ENCODE peak calls at places on chromosomes 13 and 19, in ten cellular contexts. T is keratinocyte; H is right atrium auricular region; J is SJSA1; G is transverse colon; F is mammary epithelial cell; I is effector memory CD4-positive, alpha-beta T cell; O is Peyer's patch; Q is left ventricle myocardium inferior; U is right cardiac atrium. A is an unnamed sample.

GRCh38 chr13:64884976-64885375 is 2345.2 kb downstream of the PCDH9 start:
- DNase-seq in Q (no peak), T (no peak), H (no peak), G (no peak), O (no peak), U (no peak), J (no peak), I (no peak), F (no peak), A (no peak)

GRCh38 chr19:46408611-46409039 is 4.7 kb downstream of the CCDC8 start:
- DNase-seq in G (peak), H (peak), F (no peak), O (peak), T (no peak), I (no peak), J (no peak), Q (peak), U (peak), A (no peak)

GRCh38 chr13:94369862-94370491 is 109.5 kb downstream of the DCT start:
- DNase-seq in I (no peak), Q (no peak), F (no peak), H (no peak), G (peak), U (peak), O (no peak), T (no peak), J (no peak), A (peak)

GRCh38 chr13:76917096-76917495 is 30.9 kb upstream of the KCTD12 start:
- DNase-seq in T (no peak), H (no peak), I (no peak), O (no peak), Q (no peak), F (no peak), U (no peak), G (no peak), J (no peak), A (no peak)

GRCh38 chr19:35713904-35714440 is 3.8 kb upstream of the KMT2B start:
- DNase-seq in G (no peak), J (no peak), O (peak), Q (no peak), U (no peak), T (no peak), I (no peak), H (no peak), F (no peak), A (no peak)

GRCh38 chr13:33633701-33634525 is 184.0 kb upstream of the RFC3 start:
- DNase-seq in J (no peak), Q (no peak), H (no peak), O (no peak), T (peak), G (no peak), U (no peak), F (peak), I (no peak), A (no peak)

GRCh38 chr19:40583283-40583682 is 6.6 kb downstream of the SHKBP1 start:
- DNase-seq in F (no peak), G (no peak), I (no peak), O (no peak), T (no peak), J (no peak), H (no peak), U (no peak), Q (no peak), A (no peak)

GRCh38 chr19:41223431-41224234 is 4.6 kb downstream of the AXL start:
- DNase-seq in O (no peak), U (peak), T (peak), G (no peak), J (peak), F (peak), H (no peak), I (no peak), Q (no peak), A (no peak)

GRCh38 chr13:36965767-36966166 is 33.4 kb downstream of the ALG5 start:
- DNase-seq in J (peak), H (no peak), I (no peak), T (peak), Q (no peak), O (no peak), F (peak), G (no peak), U (no peak), A (peak)

GRCh38 chr19:48290341-48290922 is 20.6 kb downstream of the ZNF114 start:
- DNase-seq in O (no peak), F (no peak), I (no peak), G (no peak), U (peak), Q (no peak), J (peak), T (no peak), H (no peak), A (no peak)

GRCh38 chr13:98174321-98174720 is 2.7 kb downstream of the RNF113B start:
- DNase-seq in O (no peak), I (no peak), J (no peak), H (no peak), G (no peak), Q (no peak), T (no peak), U (no peak), F (no peak), A (no peak)
- H3K4me3 ChIP-seq in O (no peak), I (no peak), J (no peak), H (no peak), G (no peak), Q (no peak), T (no peak), U (no peak), F (no peak), A (peak)

DNA sequence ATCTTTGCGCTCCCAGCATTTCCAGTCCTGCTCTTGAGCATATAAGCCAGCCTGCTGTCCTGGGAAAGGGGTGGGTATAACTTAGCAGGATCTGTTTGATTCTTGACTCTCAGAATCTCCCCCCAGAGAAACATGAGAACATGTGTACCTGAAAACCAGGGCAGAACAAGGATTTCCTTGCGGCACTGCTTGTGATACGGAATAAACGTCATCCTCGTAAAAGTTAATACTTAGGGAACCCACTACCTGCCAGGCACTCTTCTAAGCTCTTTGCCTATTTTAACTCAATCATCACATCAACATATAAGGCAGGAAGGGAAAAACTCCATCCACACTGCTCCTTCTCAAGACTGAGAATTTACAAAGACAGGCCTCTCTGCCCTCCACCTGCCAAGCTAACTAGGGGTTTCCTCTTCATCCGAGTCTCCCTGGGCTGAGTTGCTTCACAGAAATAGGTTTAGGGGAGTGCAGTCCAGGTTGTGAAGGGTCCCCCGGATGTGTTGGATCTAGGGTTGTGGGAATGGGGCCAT is 1.1 kb downstream of the ZNF653 start:
- DNase-seq in Q (no peak), F (no peak), T (no peak), O (no peak), G (no peak), H (no peak), J (no peak), I (no peak), U (no peak), A (no peak)
- H3K27ac ChIP-seq in Q (peak), F (peak), T (no peak), O (peak), G (peak), H (peak), J (no peak), I (peak), U (peak), A (peak)

GRCh38 chr13:113209336-113209879 is at the start of gene CUL4A:
- DNase-seq in H (peak), Q (peak), U (peak), O (peak), F (peak), G (peak), J (peak), T (no peak), I (peak), A (no peak)

GRCh38 chr13:113209880-113210421 is 538 bp downstream of the CUL4A start:
- DNase-seq in J (no peak), Q (peak), T (no peak), I (peak), H (no peak), F (peak), U (peak), O (peak), G (peak), A (no peak)

GRCh38 chr13:113208424-113209335 is at the start of gene PCID2:
- DNase-seq in T (no peak), O (peak), F (peak), G (peak), I (peak), Q (peak), H (peak), J (peak), U (peak), A (no peak)

GRCh38 chr13:113211774-113212173 is 2.4 kb downstream of the CUL4A start:
- DNase-seq in H (no peak), J (no peak), O (no peak), G (no peak), T (no peak), F (no peak), Q (no peak), I (no peak), U (no peak), A (no peak)

DNA sequence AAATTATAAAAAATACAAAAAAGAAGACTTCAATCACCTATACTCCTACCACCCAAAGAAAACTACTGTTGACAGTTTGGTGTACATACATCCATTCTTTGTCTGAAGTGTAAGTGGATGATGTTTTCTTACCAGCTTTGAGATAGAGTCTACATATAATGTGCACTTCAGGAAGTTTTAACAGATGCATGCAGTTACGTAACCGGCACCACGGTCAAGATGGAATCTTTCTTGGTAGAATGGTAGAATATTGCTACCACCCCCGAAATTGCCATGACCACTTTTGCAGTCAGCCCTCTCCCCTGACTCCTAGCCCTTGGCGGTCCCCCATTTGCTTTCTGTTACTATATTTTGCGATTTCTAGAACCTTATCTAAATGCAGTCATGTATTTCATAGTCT is 1.4 kb downstream of the CUL4A start:
- DNase-seq in I (no peak), T (no peak), Q (no peak), H (no peak), U (no peak), F (no peak), G (no peak), O (no peak), J (no peak), A (no peak)
- H3K4me3 ChIP-seq in I (no peak), T (peak), Q (peak), H (peak), U (no peak), F (peak), G (peak), O (no peak), J (peak), A (peak)

GRCh38 chr19:19399733-19400438 is 5.6 kb upstream of the GATAD2A start:
- DNase-seq in T (no peak), U (no peak), I (no peak), G (no peak), F (no peak), Q (no peak), H (no peak), O (no peak), J (no peak), A (no peak)
- H3K27ac ChIP-seq in T (no peak), U (no peak), I (no peak), G (no peak), F (no peak), Q (peak), H (no peak), O (no peak), J (no peak), A (no peak)

GRCh38 chr13:25977216-25977615 is 74.6 kb downstream of the SHISA2 start:
- DNase-seq in U (no peak), I (no peak), T (no peak), J (no peak), H (no peak), G (no peak), F (peak), Q (no peak), O (no peak), A (no peak)
- H3K4me3 ChIP-seq in U (no peak), I (no peak), T (no peak), J (no peak), H (no peak), G (no peak), F (no peak), Q (no peak), O (no peak), A (no peak)